ENCODE peak calls at places on chromosomes 3 and 15, in ten cellular contexts. V is AG04449, P is ovary, Q is OCI-LY7, Z is neural crest cell, M is RWPE2, E is GM13977, C is kidney epithelial cell, G is cardiac fibroblast, L is heart left ventricle. N is an unnamed sample.

GRCh38 chr3:65210026-65210814 is 522.4 kb upstream of the ADAMTS9 start:
- DNase-seq in P (no peak), Z (no peak), L (no peak), G (peak), M (no peak), C (no peak), Q (no peak), V (no peak), E (no peak), N (no peak)

GRCh38 chr3:43726511-43726910 is 35.8 kb downstream of the ABHD5 start:
- DNase-seq in P (no peak), C (no peak), Q (no peak), V (no peak), G (peak), M (no peak), L (no peak), Z (no peak), E (no peak), N (no peak)

GRCh38 chr3:187960820-187961219 is 193.1 kb upstream of the LPP start:
- DNase-seq in Z (no peak), Q (no peak), V (no peak), C (no peak), M (no peak), P (no peak), L (no peak), G (peak), E (no peak), N (no peak)

GRCh38 chr3:135075157-135075556 is 280.1 kb downstream of the EPHB1 start:
- DNase-seq in P (no peak), Z (no peak), Q (no peak), V (no peak), G (no peak), C (no peak), M (no peak), L (no peak), E (no peak), N (no peak)

GRCh38 chr3:184334470-184335158 is 2.8 kb upstream of the FAM131A start:
- DNase-seq in Z (no peak), P (no peak), Q (no peak), M (no peak), G (peak), V (no peak), L (peak), C (peak), E (no peak), N (no peak)

GRCh38 chr15:36183207-36183606 is 396.2 kb upstream of the CDIN1 start:
- DNase-seq in P (no peak), L (no peak), Q (no peak), Z (no peak), V (no peak), M (no peak), E (no peak), C (no peak), G (no peak), N (no peak)

GRCh38 chr3:136659253-136659652 is 92.9 kb downstream of the STAG1 start:
- DNase-seq in L (no peak), C (peak), P (no peak), G (peak), Z (peak), V (peak), Q (peak), M (no peak), E (no peak), N (no peak)

GRCh38 chr3:71978150-71978721 is 193.3 kb upstream of the PROK2 start:
- DNase-seq in Q (no peak), V (no peak), C (no peak), L (no peak), E (peak), Z (no peak), G (no peak), M (no peak), P (no peak), N (peak)

GRCh38 chr15:76930831-76931396 is 635 bp upstream of the RCN2 start:
- DNase-seq in L (no peak), M (no peak), G (no peak), C (no peak), V (no peak), Q (peak), P (no peak), Z (no peak), E (no peak), N (no peak)

GRCh38 chr3:14289590-14290453 is 111.2 kb downstream of the LSM3 start:
- DNase-seq in E (no peak), Q (no peak), G (peak), L (no peak), P (no peak), M (no peak), V (peak), Z (no peak), C (peak), N (no peak)

GRCh38 chr3:2517479-2518188 is 419.0 kb downstream of the CNTN4 start:
- DNase-seq in M (no peak), Z (no peak), L (no peak), C (no peak), G (no peak), P (no peak), Q (no peak), E (no peak), V (no peak), N (no peak)

GRCh38 chr15:90000175-90000923 is 775 bp upstream of the ZNF710 start:
- DNase-seq in V (no peak), M (no peak), P (peak), L (no peak), G (peak), Q (peak), E (peak), Z (peak), C (no peak), N (peak)

GRCh38 chr3:168093229-168093628 is 2.5 kb downstream of the GOLIM4 start:
- DNase-seq in P (no peak), L (no peak), Z (no peak), M (no peak), C (no peak), Q (peak), V (no peak), E (no peak), G (no peak), N (no peak)

GRCh38 chr15:49036650-49037545 is 9.3 kb downstream of the SECISBP2L start:
- DNase-seq in M (no peak), G (peak), P (no peak), L (no peak), V (peak), E (no peak), Z (no peak), Q (no peak), C (no peak), N (no peak)

GRCh38 chr15:44813231-44813630 is 76.9 kb downstream of the TRIM69 start:
- DNase-seq in Q (no peak), P (no peak), G (no peak), E (no peak), V (no peak), M (no peak), C (no peak), L (no peak), Z (no peak), N (no peak)

GRCh38 chr3:111936967-111937366 is 41.9 kb upstream of the ABHD10 start:
- DNase-seq in E (no peak), G (peak), Q (no peak), V (no peak), Z (no peak), L (no peak), P (no peak), M (no peak), C (no peak), N (no peak)

GRCh38 chr15:81511160-81511559 is 137.1 kb upstream of the TMC3 start:
- DNase-seq in G (peak), C (no peak), Z (no peak), L (no peak), E (no peak), M (no peak), V (peak), P (no peak), Q (no peak), N (no peak)

GRCh38 chr3:5122741-5123706 is 932 bp downstream of the ARL8B start:
- DNase-seq in Z (peak), M (no peak), C (peak), P (peak), L (peak), G (peak), Q (peak), V (no peak), E (peak), N (peak)

GRCh38 chr3:108453541-108454057 is 56.8 kb downstream of the MYH15 start:
- DNase-seq in Q (no peak), G (peak), L (no peak), E (no peak), P (no peak), C (no peak), V (no peak), M (no peak), Z (no peak), N (no peak)

GRCh38 chr3:110564674-110565073 is 506.9 kb upstream of the NECTIN3 start:
- DNase-seq in E (no peak), Z (no peak), P (no peak), L (no peak), V (no peak), Q (no peak), G (no peak), M (no peak), C (no peak), N (no peak)

GRCh38 chr3:136804813-136805212 is 14.1 kb upstream of the SLC35G2 start:
- DNase-seq in G (no peak), Z (no peak), P (no peak), Q (no peak), C (no peak), L (no peak), M (no peak), E (no peak), V (no peak), N (no peak)

GRCh38 chr3:4791358-4791757 is 187.9 kb upstream of the BHLHE40 start:
- DNase-seq in C (no peak), Z (no peak), E (no peak), V (no peak), G (no peak), Q (no peak), M (no peak), L (no peak), P (no peak), N (no peak)

GRCh38 chr3:142649996-142650693 is 54.0 kb downstream of the PLS1 start:
- DNase-seq in C (no peak), V (no peak), G (peak), P (no peak), E (no peak), M (no peak), Z (no peak), Q (no peak), L (no peak), N (no peak)

GRCh38 chr3:51445544-51446280 is 54.1 kb downstream of the DCAF1 start:
- DNase-seq in Q (no peak), E (no peak), V (no peak), C (no peak), M (no peak), Z (no peak), L (no peak), P (no peak), G (no peak), N (no peak)

GRCh38 chr3:16085884-16086608 is 88.4 kb upstream of the GALNT15 start:
- DNase-seq in G (peak), C (no peak), E (no peak), Q (no peak), L (peak), Z (no peak), M (no peak), P (peak), V (no peak), N (no peak)

GRCh38 chr3:134600685-134601502 is 49.9 kb downstream of the KY start:
- DNase-seq in P (peak), G (peak), Z (peak), V (no peak), M (no peak), C (no peak), L (peak), E (peak), Q (peak), N (peak)

GRCh38 chr15:64067564-64068030 is 21.3 kb upstream of the DAPK2 start:
- DNase-seq in Q (peak), C (peak), M (no peak), E (peak), Z (peak), L (peak), P (peak), G (peak), V (no peak), N (peak)

GRCh38 chr15:39997031-39997430 is 42.0 kb downstream of the SRP14 start:
- DNase-seq in G (peak), E (no peak), Q (no peak), L (no peak), P (no peak), M (no peak), C (no peak), V (no peak), Z (no peak), N (no peak)

GRCh38 chr3:158821847-158822246 is 20.0 kb downstream of the MFSD1 start:
- DNase-seq in Q (no peak), L (no peak), Z (no peak), M (no peak), P (no peak), V (no peak), E (no peak), G (no peak), C (no peak), N (no peak)

GRCh38 chr3:11995061-11995460 is 9.1 kb upstream of the SYN2 start:
- DNase-seq in Q (no peak), V (no peak), M (no peak), G (no peak), E (no peak), P (no peak), L (no peak), Z (no peak), C (no peak), N (no peak)

GRCh38 chr3:100086401-100086800 is 27.9 kb downstream of the FILIP1L start:
- DNase-seq in L (no peak), C (no peak), V (no peak), P (no peak), Z (no peak), E (no peak), M (no peak), G (no peak), Q (no peak), N (no peak)

GRCh38 chr3:98550833-98551232 is 19.1 kb downstream of the GPR15 start:
- DNase-seq in G (no peak), L (no peak), C (no peak), M (no peak), P (no peak), Z (no peak), Q (no peak), E (no peak), V (no peak), N (no peak)
- TF ChIP-seq CTCF in G (no peak), L (no peak), C (no peak), M (no peak), P (no peak), Z (no peak), Q (no peak), E (no peak), V (no peak), N (no peak)

DNA sequence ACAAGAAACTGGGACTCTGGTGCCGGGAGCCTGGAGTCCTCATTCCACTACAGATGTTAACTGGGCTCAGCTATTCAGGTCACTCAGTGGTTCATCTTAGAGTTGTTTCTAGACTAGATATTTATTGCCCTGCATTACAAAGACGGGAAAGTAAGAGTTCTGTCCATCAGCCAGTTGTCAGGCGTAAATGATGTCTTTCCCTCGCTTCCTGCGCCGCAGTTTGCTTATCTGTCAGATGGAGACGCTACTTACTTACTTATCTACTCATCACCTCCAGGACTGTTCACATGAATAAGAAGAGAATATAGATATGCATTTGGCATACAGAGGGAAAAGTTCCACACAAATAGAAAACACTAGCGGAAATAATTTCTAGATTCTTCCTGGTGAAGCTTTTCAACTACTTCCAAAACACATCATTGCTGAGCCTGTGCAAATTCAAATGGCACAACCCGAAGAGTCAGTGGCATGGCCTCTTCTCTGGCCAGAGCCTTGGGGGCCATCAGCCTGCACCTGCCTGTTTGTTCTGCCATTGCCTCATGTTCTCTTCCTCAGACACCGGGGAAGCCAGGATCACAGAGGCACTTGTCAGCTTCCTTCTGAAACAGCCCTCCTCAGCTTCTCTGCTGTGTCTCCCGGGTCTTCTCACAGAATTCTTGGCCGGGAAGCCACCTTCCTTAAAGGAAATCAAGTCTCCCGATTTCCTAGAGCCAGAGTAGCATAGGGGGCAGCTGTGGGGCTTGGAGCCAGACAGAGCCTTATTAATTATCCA is 47.6 kb upstream of the CGNL1 start:
- DNase-seq in C (no peak), P (no peak), Q (no peak), Z (no peak), M (no peak), V (no peak), G (no peak), L (no peak), E (no peak), N (no peak)
- TF ChIP-seq CTCF in C (no peak), P (no peak), Q (no peak), Z (no peak), M (no peak), V (no peak), G (no peak), L (no peak), E (no peak), N (no peak)

GRCh38 chr3:173275740-173276139 is 121.8 kb upstream of the NLGN1 start:
- DNase-seq in V (no peak), C (no peak), E (no peak), M (no peak), L (no peak), G (no peak), P (no peak), Z (no peak), Q (peak), N (peak)
- TF ChIP-seq CTCF in V (no peak), C (no peak), E (peak), M (no peak), L (no peak), G (no peak), P (no peak), Z (no peak), Q (peak), N (no peak)

GRCh38 chr15:72271221-72271620 is 1.1 kb downstream of the PARP6 start:
- DNase-seq in E (no peak), P (no peak), Q (no peak), M (no peak), C (no peak), V (no peak), G (no peak), Z (no peak), L (no peak), N (no peak)

GRCh38 chr15:72272997-72273352 is 621 bp upstream of the PARP6 start:
- DNase-seq in P (no peak), Z (no peak), C (no peak), G (no peak), M (no peak), V (no peak), Q (no peak), L (no peak), E (no peak), N (no peak)

GRCh38 chr15:72272213-72272996 is at the start of gene PARP6:
- DNase-seq in P (peak), V (peak), G (peak), Z (peak), E (peak), Q (peak), M (peak), L (peak), C (peak), N (peak)

GRCh38 chr15:72269739-72270138 is 2.6 kb downstream of the PARP6 start:
- DNase-seq in V (no peak), E (no peak), P (no peak), C (no peak), L (no peak), Q (no peak), Z (no peak), G (no peak), M (no peak), N (no peak)

DNA sequence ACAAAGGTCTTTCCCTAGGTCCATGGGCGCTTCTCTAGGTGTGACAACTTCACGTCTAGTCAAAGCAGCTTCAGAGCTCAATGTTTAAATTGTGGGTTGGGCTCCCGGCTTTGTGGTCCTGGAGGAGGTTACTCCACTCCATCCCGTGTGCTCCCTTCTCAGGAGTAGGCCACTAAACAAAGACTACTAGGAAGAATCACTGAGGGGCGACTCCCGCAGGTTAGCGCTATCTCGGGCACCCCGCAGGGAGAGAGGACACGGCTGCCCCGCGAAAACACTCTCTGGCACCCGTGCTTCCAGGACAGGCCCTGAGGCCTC is 500 bp downstream of the PARP6 start:
- DNase-seq in E (no peak), P (no peak), Z (no peak), V (no peak), L (no peak), C (no peak), M (no peak), Q (peak), G (peak), N (peak)
- TF ChIP-seq CTCF in E (no peak), P (no peak), Z (no peak), V (no peak), L (no peak), C (no peak), M (no peak), Q (no peak), G (no peak), N (no peak)

GRCh38 chr3:34017757-34018156 is 219.3 kb downstream of the PDCD6IP start:
- DNase-seq in C (no peak), P (no peak), L (no peak), V (no peak), Q (no peak), Z (no peak), M (no peak), E (no peak), G (no peak), N (no peak)

GRCh38 chr3:34016925-34017592 is 218.6 kb downstream of the PDCD6IP start:
- DNase-seq in P (no peak), M (no peak), Q (peak), C (no peak), E (no peak), Z (no peak), L (no peak), G (no peak), V (no peak), N (no peak)

GRCh38 chr3:34013818-34014576 is 215.6 kb downstream of the PDCD6IP start:
- DNase-seq in P (no peak), E (no peak), V (no peak), M (no peak), G (no peak), C (no peak), Q (no peak), Z (no peak), L (no peak), N (no peak)

GRCh38 chr3:34012102-34012461 is 213.7 kb downstream of the PDCD6IP start:
- DNase-seq in Q (no peak), G (peak), P (no peak), V (peak), E (no peak), L (no peak), Z (no peak), C (peak), M (no peak), N (no peak)

DNA sequence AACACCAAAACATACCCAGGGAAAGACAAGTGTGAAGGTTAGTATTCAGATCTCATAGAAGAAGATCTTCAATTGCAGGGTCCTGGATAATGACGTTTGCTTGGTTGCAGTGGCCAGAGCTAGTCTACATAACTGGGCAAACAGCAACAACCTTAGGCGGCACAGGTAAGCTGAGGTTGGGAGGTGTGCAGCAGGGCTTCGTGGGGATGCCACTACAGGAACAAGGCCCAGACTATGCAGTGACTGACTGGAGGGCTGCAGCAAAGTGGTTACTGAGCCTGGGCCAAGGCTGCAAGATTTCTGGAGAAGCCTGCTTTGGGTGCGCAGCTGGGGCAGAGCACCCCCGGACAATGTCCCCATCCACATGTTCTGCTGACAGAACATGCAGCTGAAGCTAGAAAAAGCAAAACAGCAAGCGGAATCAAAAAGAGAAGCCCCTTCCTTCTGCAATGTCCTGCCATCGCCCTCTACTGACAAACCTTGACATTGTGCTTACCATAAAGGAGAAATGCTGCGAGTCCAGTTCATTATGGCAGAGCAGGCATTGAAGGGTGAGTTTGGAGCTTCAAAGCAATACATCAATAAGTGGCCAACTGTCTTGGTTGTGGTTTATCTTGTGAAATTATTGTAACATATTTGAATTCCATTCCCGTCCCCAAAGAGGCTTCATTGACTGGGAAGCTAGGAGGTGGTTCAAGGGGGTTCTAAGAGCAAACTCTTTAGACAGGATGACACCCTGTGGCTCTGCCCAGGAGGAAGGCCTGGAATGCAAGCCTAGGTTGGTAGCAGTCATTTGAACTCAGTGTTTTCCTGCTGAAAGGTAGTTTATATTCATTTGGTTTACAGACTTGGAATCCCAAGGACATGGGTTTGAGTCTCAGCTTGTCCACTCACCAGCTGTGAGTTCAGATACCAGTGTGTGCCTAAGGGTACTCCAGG is 217.0 kb downstream of the PDCD6IP start:
- DNase-seq in Q (peak), L (no peak), G (peak), P (no peak), V (no peak), E (no peak), C (no peak), Z (peak), M (no peak), N (no peak)
- TF ChIP-seq CTCF in Q (peak), L (no peak), G (peak), P (no peak), V (peak), E (peak), C (no peak), Z (peak), M (no peak), N (no peak)

N was measured in GM10248.